ENCODE peak calls at places on chromosomes 6 and 20, in eight cellular contexts. One of them, this sample, is unnamed.

GRCh38 chr6:88378639-88379038 is 212.5 kb upstream of the CNR1 start:
- DNase-seq in prostate gland: no peak
- DNase-seq in Peyer's patch: no peak
- DNase-seq in IMR-90: no peak
- DNase-seq in transverse colon: no peak
- DNase-seq in GM12891: no peak
- DNase-seq in A549: no peak
- DNase-seq in heart left ventricle: no peak
- DNase-seq in this sample: no peak

GRCh38 chr20:36645998-36646397 is at the start of gene SLA2:
- DNase-seq in prostate gland: no peak
- DNase-seq in Peyer's patch: no peak
- DNase-seq in IMR-90: no peak
- DNase-seq in transverse colon: peak
- DNase-seq in GM12891: peak
- DNase-seq in A549: no peak
- DNase-seq in heart left ventricle: peak
- DNase-seq in this sample: no peak

GRCh38 chr6:123064038-123064437 is 68.0 kb downstream of the CLVS2 start:
- DNase-seq in prostate gland: no peak
- DNase-seq in Peyer's patch: no peak
- DNase-seq in IMR-90: no peak
- DNase-seq in transverse colon: no peak
- DNase-seq in GM12891: no peak
- DNase-seq in A549: no peak
- DNase-seq in heart left ventricle: no peak
- DNase-seq in this sample: no peak

GRCh38 chr6:8556370-8557018 is 121.1 kb upstream of the SLC35B3 start:
- DNase-seq in prostate gland: no peak
- DNase-seq in Peyer's patch: no peak
- DNase-seq in IMR-90: peak
- DNase-seq in transverse colon: no peak
- DNase-seq in GM12891: no peak
- DNase-seq in A549: peak
- DNase-seq in heart left ventricle: no peak
- DNase-seq in this sample: no peak

GRCh38 chr6:12223383-12223782 is 66.8 kb upstream of the EDN1 start:
- DNase-seq in prostate gland: no peak
- DNase-seq in Peyer's patch: no peak
- DNase-seq in IMR-90: no peak
- DNase-seq in transverse colon: no peak
- DNase-seq in GM12891: no peak
- DNase-seq in A549: no peak
- DNase-seq in heart left ventricle: no peak
- DNase-seq in this sample: no peak

GRCh38 chr6:4348462-4349112 is 213.2 kb upstream of the ECI2 start:
- DNase-seq in prostate gland: no peak
- DNase-seq in Peyer's patch: no peak
- DNase-seq in IMR-90: peak
- DNase-seq in transverse colon: no peak
- DNase-seq in GM12891: peak
- DNase-seq in A549: no peak
- DNase-seq in heart left ventricle: no peak
- DNase-seq in this sample: no peak

GRCh38 chr6:87152528-87152950 is 2.8 kb upstream of the ZNF292 start:
- DNase-seq in prostate gland: no peak
- DNase-seq in Peyer's patch: no peak
- DNase-seq in IMR-90: peak
- DNase-seq in transverse colon: no peak
- DNase-seq in GM12891: no peak
- DNase-seq in A549: no peak
- DNase-seq in heart left ventricle: no peak
- DNase-seq in this sample: no peak

GRCh38 chr20:46027245-46027853 is 1.7 kb upstream of the SLC12A5 start:
- DNase-seq in prostate gland: peak
- DNase-seq in Peyer's patch: no peak
- DNase-seq in IMR-90: peak
- DNase-seq in transverse colon: no peak
- DNase-seq in GM12891: no peak
- DNase-seq in A549: peak
- DNase-seq in heart left ventricle: peak
- DNase-seq in this sample: peak

GRCh38 chr6:109117346-109118035 is 22.2 kb downstream of the CEP57L1 start:
- DNase-seq in prostate gland: no peak
- DNase-seq in Peyer's patch: no peak
- DNase-seq in IMR-90: no peak
- DNase-seq in transverse colon: peak
- DNase-seq in GM12891: no peak
- DNase-seq in A549: no peak
- DNase-seq in heart left ventricle: no peak
- DNase-seq in this sample: no peak

DNA sequence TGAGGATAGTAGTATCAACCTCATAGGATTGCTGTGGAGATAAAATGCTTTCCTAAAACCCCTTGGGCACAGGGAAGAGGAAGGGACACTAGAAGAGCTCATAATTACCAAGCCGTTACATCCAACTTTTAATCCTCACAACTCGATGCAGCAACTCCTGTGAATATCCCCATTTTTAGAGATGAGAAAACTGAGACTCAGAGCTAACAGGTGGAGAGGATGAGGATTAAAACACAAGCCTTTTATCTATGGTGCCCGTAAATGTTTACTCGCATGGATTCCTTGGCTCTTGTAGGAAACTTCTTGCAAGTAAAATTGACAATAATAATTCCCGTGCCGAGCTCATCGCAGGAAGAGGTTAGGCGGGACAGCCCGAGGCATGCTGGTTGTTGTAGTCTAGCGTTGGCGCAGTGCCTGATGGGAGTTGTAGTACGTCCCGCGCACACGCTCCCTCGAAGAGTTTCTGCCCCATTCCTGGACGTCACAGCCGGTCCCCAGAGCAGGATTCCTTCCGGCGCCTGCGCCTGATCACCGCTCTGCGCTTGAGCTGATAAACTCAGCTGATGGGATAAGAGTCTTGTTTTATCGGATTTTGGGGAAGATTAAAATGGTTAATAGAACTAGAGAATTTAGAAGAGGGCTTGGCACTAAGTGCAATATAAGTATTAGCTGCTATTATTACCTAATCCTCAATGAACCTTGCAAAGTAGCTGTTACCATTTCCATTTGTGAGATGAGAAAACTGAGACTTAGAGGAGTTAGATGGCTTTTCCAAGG is 2.8 kb upstream of the UBE2V1 start:
- DNase-seq in prostate gland: peak
- DNase-seq in Peyer's patch: peak
- DNase-seq in IMR-90: peak
- DNase-seq in transverse colon: peak
- DNase-seq in GM12891: peak
- DNase-seq in A549: peak
- DNase-seq in heart left ventricle: peak
- DNase-seq in this sample: peak
- TF ChIP-seq POLR2A in prostate gland: peak
- TF ChIP-seq POLR2A in Peyer's patch: no peak
- TF ChIP-seq POLR2A in IMR-90: no peak
- TF ChIP-seq POLR2A in transverse colon: no peak
- TF ChIP-seq POLR2A in GM12891: peak
- TF ChIP-seq POLR2A in A549: peak
- TF ChIP-seq POLR2A in heart left ventricle: no peak
- TF ChIP-seq POLR2A in this sample: peak

GRCh38 chr20:11588875-11589274 is 328.8 kb upstream of the BTBD3 start:
- DNase-seq in prostate gland: no peak
- DNase-seq in Peyer's patch: no peak
- DNase-seq in IMR-90: no peak
- DNase-seq in transverse colon: no peak
- DNase-seq in GM12891: no peak
- DNase-seq in A549: no peak
- DNase-seq in heart left ventricle: no peak
- DNase-seq in this sample: no peak
- TF ChIP-seq POLR2A in prostate gland: no peak
- TF ChIP-seq POLR2A in Peyer's patch: no peak
- TF ChIP-seq POLR2A in IMR-90: no peak
- TF ChIP-seq POLR2A in transverse colon: no peak
- TF ChIP-seq POLR2A in GM12891: no peak
- TF ChIP-seq POLR2A in A549: no peak
- TF ChIP-seq POLR2A in heart left ventricle: no peak
- TF ChIP-seq POLR2A in this sample: no peak

GRCh38 chr6:15245361-15246216 is at the start of gene JARID2:
- DNase-seq in prostate gland: peak
- DNase-seq in Peyer's patch: peak
- DNase-seq in IMR-90: peak
- DNase-seq in transverse colon: peak
- DNase-seq in GM12891: peak
- DNase-seq in A549: peak
- DNase-seq in heart left ventricle: peak
- DNase-seq in this sample: peak
- TF ChIP-seq POLR2A in prostate gland: peak
- TF ChIP-seq POLR2A in Peyer's patch: peak
- TF ChIP-seq POLR2A in IMR-90: peak
- TF ChIP-seq POLR2A in transverse colon: peak
- TF ChIP-seq POLR2A in GM12891: peak
- TF ChIP-seq POLR2A in A549: peak
- TF ChIP-seq POLR2A in heart left ventricle: peak
- TF ChIP-seq POLR2A in this sample: peak

DNA sequence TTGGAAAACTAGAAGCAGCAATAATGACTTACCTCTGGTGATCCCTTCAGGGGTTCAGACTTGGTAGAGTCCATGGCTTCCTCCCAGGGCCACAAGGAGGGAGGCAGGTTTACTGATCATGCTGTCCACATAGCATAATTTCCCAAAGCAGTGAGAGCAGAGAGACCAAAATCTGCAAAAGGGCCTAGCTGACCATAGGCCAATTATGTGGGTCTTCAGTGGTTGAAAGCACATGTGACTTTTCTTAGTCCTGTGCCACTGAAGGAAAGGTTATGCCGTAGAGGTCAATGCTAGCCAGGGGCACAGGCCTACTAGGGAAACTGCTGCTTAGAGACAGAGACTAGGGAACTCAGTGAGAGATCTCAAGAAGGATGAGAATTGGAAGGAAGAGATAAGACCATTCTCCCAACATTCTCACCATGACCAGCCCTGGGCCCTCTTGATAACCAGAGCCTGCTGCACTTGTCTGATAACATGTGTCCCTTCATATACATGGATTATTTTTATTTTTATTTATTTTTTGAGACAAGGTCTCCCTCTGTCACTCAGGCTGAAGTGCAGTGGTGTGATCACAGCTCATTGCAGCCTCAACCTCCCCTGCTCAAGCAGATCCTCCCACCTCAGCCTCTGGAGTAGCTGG is 2.0 kb upstream of the GTPBP2 start:
- DNase-seq in prostate gland: no peak
- DNase-seq in Peyer's patch: no peak
- DNase-seq in IMR-90: no peak
- DNase-seq in transverse colon: no peak
- DNase-seq in GM12891: no peak
- DNase-seq in A549: no peak
- DNase-seq in heart left ventricle: no peak
- DNase-seq in this sample: peak
- TF ChIP-seq POLR2A in prostate gland: no peak
- TF ChIP-seq POLR2A in Peyer's patch: no peak
- TF ChIP-seq POLR2A in IMR-90: no peak
- TF ChIP-seq POLR2A in transverse colon: no peak
- TF ChIP-seq POLR2A in GM12891: no peak
- TF ChIP-seq POLR2A in A549: no peak
- TF ChIP-seq POLR2A in heart left ventricle: no peak
- TF ChIP-seq POLR2A in this sample: peak

GRCh38 chr20:44966030-44966961 is at the start of gene STK4:
- DNase-seq in prostate gland: peak
- DNase-seq in Peyer's patch: peak
- DNase-seq in IMR-90: peak
- DNase-seq in transverse colon: peak
- DNase-seq in GM12891: peak
- DNase-seq in A549: peak
- DNase-seq in heart left ventricle: peak
- DNase-seq in this sample: peak
- TF ChIP-seq POLR2A in prostate gland: peak
- TF ChIP-seq POLR2A in Peyer's patch: peak
- TF ChIP-seq POLR2A in IMR-90: peak
- TF ChIP-seq POLR2A in transverse colon: peak
- TF ChIP-seq POLR2A in GM12891: peak
- TF ChIP-seq POLR2A in A549: peak
- TF ChIP-seq POLR2A in heart left ventricle: no peak
- TF ChIP-seq POLR2A in this sample: peak

GRCh38 chr6:113858605-113859348 is 1.6 kb downstream of the MARCKS start:
- DNase-seq in prostate gland: peak
- DNase-seq in Peyer's patch: peak
- DNase-seq in IMR-90: peak
- DNase-seq in transverse colon: peak
- DNase-seq in GM12891: peak
- DNase-seq in A549: peak
- DNase-seq in heart left ventricle: peak
- DNase-seq in this sample: peak
- TF ChIP-seq POLR2A in prostate gland: no peak
- TF ChIP-seq POLR2A in Peyer's patch: peak
- TF ChIP-seq POLR2A in IMR-90: peak
- TF ChIP-seq POLR2A in transverse colon: peak
- TF ChIP-seq POLR2A in GM12891: peak
- TF ChIP-seq POLR2A in A549: peak
- TF ChIP-seq POLR2A in heart left ventricle: no peak
- TF ChIP-seq POLR2A in this sample: no peak

DNA sequence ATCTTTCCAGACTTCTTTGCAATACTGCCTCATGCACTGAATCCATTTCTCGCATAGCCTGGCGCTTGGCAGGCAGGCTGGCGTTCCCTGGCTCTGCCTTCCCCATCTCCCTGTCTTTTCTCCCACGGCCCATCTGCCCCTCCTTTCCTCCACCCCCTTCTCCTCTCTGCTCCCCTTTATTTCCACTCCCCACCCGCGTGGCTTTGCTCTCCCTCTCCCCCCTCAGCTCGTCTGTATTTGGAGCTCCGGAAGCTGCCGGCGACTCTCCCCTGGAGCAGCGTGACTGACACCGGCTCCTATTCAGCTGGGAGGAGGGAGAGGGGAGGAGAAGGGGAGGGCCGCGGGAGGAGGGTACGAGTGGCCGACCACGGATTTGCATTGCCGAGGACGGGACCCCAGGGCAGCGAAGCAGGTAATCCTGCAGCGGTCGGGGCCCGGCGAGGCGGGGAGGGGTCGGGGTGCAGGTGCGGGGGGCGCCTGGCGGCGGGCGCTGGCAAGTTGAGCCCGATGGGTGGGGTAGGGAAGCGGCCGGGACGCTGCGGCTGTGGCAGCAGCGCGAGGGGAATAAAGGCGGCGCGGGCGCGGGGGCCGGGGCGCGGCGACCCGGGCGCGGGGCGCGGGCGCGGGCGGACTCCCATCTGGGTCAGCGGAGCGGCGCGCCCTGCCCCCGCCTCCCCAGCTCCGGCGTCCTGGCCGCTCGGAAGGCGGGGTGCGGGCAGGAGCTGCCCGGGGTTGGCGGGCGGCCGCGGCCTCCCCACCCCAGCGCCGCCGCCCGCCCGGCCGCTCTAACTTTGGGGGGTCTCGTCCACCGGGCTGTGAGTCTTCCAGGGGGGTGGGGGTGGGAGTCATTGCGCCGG is at the start of gene CAP2:
- DNase-seq in prostate gland: peak
- DNase-seq in Peyer's patch: peak
- DNase-seq in IMR-90: peak
- DNase-seq in transverse colon: peak
- DNase-seq in GM12891: no peak
- DNase-seq in A549: peak
- DNase-seq in heart left ventricle: peak
- DNase-seq in this sample: no peak
- TF ChIP-seq POLR2A in prostate gland: no peak
- TF ChIP-seq POLR2A in Peyer's patch: no peak
- TF ChIP-seq POLR2A in IMR-90: peak
- TF ChIP-seq POLR2A in transverse colon: peak
- TF ChIP-seq POLR2A in GM12891: no peak
- TF ChIP-seq POLR2A in A549: peak
- TF ChIP-seq POLR2A in heart left ventricle: no peak
- TF ChIP-seq POLR2A in this sample: no peak

This sample was measured in erythroblast.